ENCODE peak calls at places on chromosomes 5 and 9, in five cellular contexts. P, D, A, V and Q are unnamed samples.

GRCh38 chr9:107222020-107222522 is 61.0 kb upstream of the RAD23B start:
- DNase-seq in P (no peak), D (no peak), A (no peak), V (no peak), Q (peak)

GRCh38 chr9:99822096-99822595 is 461 bp downstream of the NR4A3 start:
- DNase-seq in P (no peak), D (no peak), A (no peak), V (no peak), Q (no peak)

GRCh38 chr9:76761448-76761847 is 2.8 kb upstream of the PCA3 start:
- DNase-seq in P (no peak), D (no peak), A (no peak), V (peak), Q (peak)

GRCh38 chr5:150582281-150582791 is 58.1 kb upstream of the SYNPO start:
- DNase-seq in P (peak), D (no peak), A (no peak), V (peak), Q (no peak)

GRCh38 chr5:175596818-175597217 is 61.1 kb upstream of the HRH2 start:
- DNase-seq in P (no peak), D (no peak), A (no peak), V (no peak), Q (no peak)

GRCh38 chr5:66255702-66256101 is 111.6 kb downstream of the SREK1 start:
- DNase-seq in P (no peak), D (no peak), A (no peak), V (no peak), Q (no peak)

GRCh38 chr9:93908591-93909241 is 46.4 kb downstream of the BARX1 start:
- DNase-seq in P (no peak), D (no peak), A (no peak), V (no peak), Q (no peak)

GRCh38 chr5:139381837-139382361 is 1.2 kb downstream of the SLC23A1 start:
- DNase-seq in P (no peak), D (no peak), A (no peak), V (no peak), Q (no peak)

GRCh38 chr9:71681708-71682268 is 86.5 kb downstream of the CEMIP2 start:
- DNase-seq in P (no peak), D (no peak), A (peak), V (peak), Q (peak)

GRCh38 chr9:100714372-100715099 is 136.7 kb downstream of the CAVIN4 start:
- DNase-seq in P (no peak), D (no peak), A (peak), V (peak), Q (peak)

GRCh38 chr5:66923457-66923856 is 273.1 kb downstream of the CD180 start:
- DNase-seq in P (no peak), D (no peak), A (no peak), V (no peak), Q (no peak)

GRCh38 chr5:172688735-172689572 is 47.9 kb downstream of the NEURL1B start:
- DNase-seq in P (no peak), D (no peak), A (no peak), V (peak), Q (no peak)

GRCh38 chr9:33254211-33254610 is 10.3 kb downstream of the BAG1 start:
- DNase-seq in P (no peak), D (no peak), A (no peak), V (no peak), Q (no peak)
- TF ChIP-seq POLR2A in P (no peak), D (no peak), A (no peak), V (no peak), Q (no peak)

GRCh38 chr5:75828029-75828428 is 110.8 kb upstream of the POC5 start:
- DNase-seq in P (no peak), D (no peak), A (no peak), V (no peak), Q (no peak)
- TF ChIP-seq POLR2A in P (no peak), D (no peak), A (no peak), V (no peak), Q (no peak)

GRCh38 chr9:15306068-15306756 is 804 bp downstream of the TTC39B start:
- DNase-seq in P (peak), D (peak), A (no peak), V (peak), Q (peak)
- TF ChIP-seq POLR2A in P (peak), D (no peak), A (no peak), V (no peak), Q (no peak)

GRCh38 chr9:1771094-1771493 is 244.1 kb upstream of the SMARCA2 start:
- DNase-seq in P (no peak), D (no peak), A (no peak), V (no peak), Q (no peak)
- TF ChIP-seq POLR2A in P (no peak), D (no peak), A (no peak), V (no peak), Q (no peak)

GRCh38 chr9:89801723-89802680 is 197.2 kb downstream of the GADD45G start:
- DNase-seq in P (peak), D (no peak), A (no peak), V (no peak), Q (no peak)
- TF ChIP-seq POLR2A in P (no peak), D (no peak), A (no peak), V (no peak), Q (no peak)